ENCODE peak calls at places on chromosomes 13 and 19, in eight cellular contexts. E is AG04450; S is neuronal stem cell; M is psoas muscle; X is lower lobe of right lung; O is pancreas; R is CD8-positive, alpha-beta memory T cell; D is uterus. L is an unnamed sample.
A peak's percentile ranks its signal among the peaks of the same experiment; 100 is the strongest.

GRCh38 chr19:34321735-34322134 is 43.3 kb upstream of the GPI start:
- DNase-seq in E (no peak), S (no peak), M (no peak), X (no peak), O (no peak), R (no peak), D (no peak), L (no peak)

GRCh38 chr13:27199691-27200090 is 28.1 kb upstream of the USP12 start:
- DNase-seq in E (no peak), S (no peak), M (no peak), X (no peak), O (no peak), R (no peak), D (no peak), L (no peak)

GRCh38 chr13:66794340-66795031 is 435.6 kb downstream of the PCDH9 start:
- DNase-seq in E (no peak), S (no peak), M (no peak), X (no peak), O (no peak), R (no peak), D (no peak), L (no peak)

GRCh38 chr19:7515471-7516226 is at the start of gene ZNF358:
- DNase-seq in E (no peak), S (peak; percentile 76), M (peak; percentile 88), X (peak; percentile 85), O (peak; percentile 58), R (no peak), D (peak; percentile 61), L (no peak)

GRCh38 chr13:101267656-101268055 is 148.7 kb downstream of the NALCN start:
- DNase-seq in E (no peak), S (no peak), M (no peak), X (no peak), O (no peak), R (no peak), D (no peak), L (no peak)

GRCh38 chr13:113888701-113889330 is 24.9 kb upstream of the GAS6 start:
- DNase-seq in E (no peak), S (no peak), M (no peak), X (no peak), O (no peak), R (no peak), D (no peak), L (no peak)

GRCh38 chr19:41821003-41821735 is 23.3 kb downstream of the LYPD4 start:
- DNase-seq in E (no peak), S (peak; percentile 41), M (no peak), X (peak; percentile 53), O (peak; percentile 50), R (no peak), D (no peak), L (no peak)

GRCh38 chr13:48158290-48158689 is 63.4 kb upstream of the MED4 start:
- DNase-seq in E (no peak), S (no peak), M (no peak), X (no peak), O (no peak), R (no peak), D (no peak), L (no peak)

GRCh38 chr13:99948411-99948810 is 23.2 kb downstream of the ZIC5 start:
- DNase-seq in E (no peak), S (no peak), M (no peak), X (no peak), O (no peak), R (no peak), D (no peak), L (no peak)

GRCh38 chr13:49690133-49690989 is 925 bp downstream of the EBPL start:
- DNase-seq in E (peak; percentile 55), S (no peak), M (no peak), X (no peak), O (peak; percentile 59), R (no peak), D (peak; percentile 26), L (no peak)

GRCh38 chr13:94033830-94034642 is 445.4 kb downstream of the DCT start:
- DNase-seq in E (no peak), S (no peak), M (no peak), X (no peak), O (no peak), R (no peak), D (no peak), L (no peak)

GRCh38 chr19:50555447-50556235 is 12.6 kb downstream of the LRRC4B start:
- DNase-seq in E (no peak), S (no peak), M (no peak), X (no peak), O (no peak), R (no peak), D (no peak), L (no peak)

GRCh38 chr13:41011382-41011956 is 7.6 kb downstream of the ELF1 start:
- DNase-seq in E (no peak), S (no peak), M (no peak), X (no peak), O (no peak), R (no peak), D (no peak), L (no peak)

GRCh38 chr19:33618884-33619283 is 2.9 kb upstream of the CHST8 start:
- DNase-seq in E (no peak), S (no peak), M (no peak), X (no peak), O (no peak), R (no peak), D (no peak), L (no peak)

GRCh38 chr13:33455291-33455690 is 169.7 kb upstream of the STARD13 start:
- DNase-seq in E (no peak), S (no peak), M (no peak), X (no peak), O (no peak), R (no peak), D (no peak), L (no peak)

GRCh38 chr19:15354557-15355296 is 22.4 kb upstream of the BRD4 start:
- DNase-seq in E (no peak), S (no peak), M (no peak), X (no peak), O (no peak), R (no peak), D (no peak), L (no peak)

GRCh38 chr13:79646880-79647279 is 165.9 kb downstream of the NDFIP2 start:
- DNase-seq in E (no peak), S (no peak), M (no peak), X (no peak), O (no peak), R (no peak), D (no peak), L (no peak)

GRCh38 chr19:48354332-48354992 is 9.3 kb downstream of the TMEM143 start:
- DNase-seq in E (no peak), S (no peak), M (no peak), X (no peak), O (no peak), R (no peak), D (no peak), L (no peak)

GRCh38 chr13:37886879-37887278 is 17.3 kb upstream of the TRPC4 start:
- DNase-seq in E (no peak), S (no peak), M (no peak), X (no peak), O (no peak), R (no peak), D (peak; percentile 41), L (no peak)

GRCh38 chr13:24709186-24709913 is 29.1 kb downstream of the ATP12A start:
- DNase-seq in E (no peak), S (no peak), M (peak; percentile 32), X (no peak), O (no peak), R (peak; percentile 40), D (no peak), L (no peak)

GRCh38 chr13:45833242-45833641 is 18.3 kb downstream of the SIAH3 start:
- DNase-seq in E (no peak), S (no peak), M (no peak), X (no peak), O (no peak), R (no peak), D (no peak), L (peak; percentile 72)

GRCh38 chr13:74443623-74444022 is 309.4 kb upstream of the KLF12 start:
- DNase-seq in E (peak; percentile 60), S (no peak), M (no peak), X (no peak), O (no peak), R (no peak), D (no peak), L (no peak)

GRCh38 chr13:112059457-112060317 is 7.3 kb upstream of the SOX1 start:
- DNase-seq in E (no peak), S (no peak), M (no peak), X (no peak), O (no peak), R (no peak), D (no peak), L (peak; percentile 49)
- H3K27me3 ChIP-seq in E (peaks cover 68% of the 10 kb centered on the region), S (peaks cover 57% of the 10 kb centered on the region), M (peaks cover 100% of the 10 kb centered on the region), X (peaks cover 100% of the 10 kb centered on the region), O (peaks cover 6% of the 10 kb centered on the region), R (peaks cover 39% of the 10 kb centered on the region), D (no peaks in the 10 kb centered on the region), L (peaks cover 12% of the 10 kb centered on the region)

GRCh38 chr13:71828564-71828963 is 38.4 kb downstream of the DACH1 start:
- DNase-seq in E (no peak), S (no peak), M (no peak), X (no peak), O (no peak), R (no peak), D (no peak), L (no peak)
- H3K27me3 ChIP-seq in E (no peaks in the 10 kb centered on the region), S (no peaks in the 10 kb centered on the region), M (no peaks in the 10 kb centered on the region), X (no peaks in the 10 kb centered on the region), O (no peaks in the 10 kb centered on the region), R (no peaks in the 10 kb centered on the region), D (no peaks in the 10 kb centered on the region), L (no peaks in the 10 kb centered on the region)

DNA sequence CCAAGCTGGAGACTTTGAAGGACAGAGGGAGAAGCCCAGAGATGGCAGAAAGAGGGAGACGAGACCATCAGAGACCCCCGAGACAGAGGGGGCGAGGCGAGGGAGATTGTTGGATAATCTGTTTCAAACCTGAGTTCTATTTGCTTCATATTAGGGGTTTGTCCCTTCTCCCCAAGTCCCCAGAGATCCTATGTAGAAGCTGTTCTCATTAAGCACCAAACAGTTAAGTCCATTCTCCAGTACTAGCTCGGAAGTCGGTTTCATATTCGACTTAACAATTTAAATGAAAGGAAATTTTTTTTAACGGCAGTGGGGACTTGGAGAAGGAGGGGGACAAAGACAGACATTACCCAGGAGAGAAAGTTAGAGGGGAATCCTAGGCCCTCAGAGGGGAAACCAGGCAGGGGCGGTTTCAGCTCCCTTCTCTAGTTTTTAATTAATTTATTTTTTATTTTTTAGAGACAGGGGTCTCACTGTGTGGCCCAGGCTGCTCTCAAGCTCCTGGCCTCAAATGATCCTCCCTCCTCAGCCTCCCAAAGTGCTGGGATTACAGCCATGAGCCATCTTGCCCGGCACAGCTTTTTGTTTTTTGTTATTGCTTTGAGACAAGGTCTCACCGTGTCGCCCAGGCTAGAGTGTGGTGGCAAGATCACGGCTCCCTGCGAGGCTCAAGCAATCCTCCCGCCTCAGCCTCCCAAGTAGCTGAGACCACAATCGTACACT is 13.6 kb upstream of the TLE2 start:
- DNase-seq in E (no peak), S (no peak), M (no peak), X (no peak), O (no peak), R (no peak), D (no peak), L (no peak)
- H3K27me3 ChIP-seq in E (no peaks in the 10 kb centered on the region), S (no peaks in the 10 kb centered on the region), M (no peaks in the 10 kb centered on the region), X (peaks cover 4% of the 10 kb centered on the region), O (no peaks in the 10 kb centered on the region), R (no peaks in the 10 kb centered on the region), D (no peaks in the 10 kb centered on the region), L (no peaks in the 10 kb centered on the region)

DNA sequence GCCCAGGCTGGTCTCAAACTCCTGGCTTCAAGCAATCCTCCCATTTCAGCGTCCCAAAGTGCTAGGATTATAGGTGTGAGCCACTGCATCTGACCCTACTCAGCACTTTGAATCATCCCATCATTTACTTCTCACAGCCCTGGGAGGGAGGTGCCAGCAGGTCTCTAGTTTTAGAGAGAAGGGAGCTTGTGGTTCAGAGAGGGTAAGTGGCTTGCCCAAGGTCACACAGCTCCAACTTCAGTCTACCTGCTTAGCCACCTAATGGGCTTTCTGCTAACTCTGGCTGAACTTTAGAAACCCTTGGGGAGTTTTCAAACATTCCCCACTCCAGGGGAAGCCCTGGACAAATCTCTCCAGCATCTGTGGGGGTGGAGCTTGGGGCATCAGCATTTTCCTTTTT is 18.3 kb downstream of the CACNA1A start:
- DNase-seq in E (no peak), S (no peak), M (no peak), X (no peak), O (no peak), R (no peak), D (no peak), L (no peak)
- H3K27me3 ChIP-seq in E (no peaks in the 10 kb centered on the region), S (no peaks in the 10 kb centered on the region), M (no peaks in the 10 kb centered on the region), X (peaks cover 16% of the 10 kb centered on the region), O (no peaks in the 10 kb centered on the region), R (no peaks in the 10 kb centered on the region), D (no peaks in the 10 kb centered on the region), L (no peaks in the 10 kb centered on the region)